ENCODE peak calls at places on chromosomes 7 and 10, in seven cellular contexts. G, B, R, Q, Z, T and N are unnamed samples.

GRCh38 chr7:17560966-17561365 is 262.5 kb downstream of the AHR start:
- DNase-seq in G (no peak), B (no peak), R (no peak), Q (no peak), Z (no peak), T (no peak), N (no peak)

GRCh38 chr10:1240341-1240775 is 184.2 kb downstream of the WDR37 start:
- DNase-seq in G (no peak), B (no peak), R (peak; percentile 23), Q (no peak), Z (no peak), T (no peak), N (no peak)

GRCh38 chr7:14902589-14902963 is at the start of gene DGKB:
- DNase-seq in G (peak; percentile 54), B (no peak), R (no peak), Q (no peak), Z (no peak), T (no peak), N (no peak)

GRCh38 chr10:78045237-78045636 is 11.6 kb downstream of the RPS24 start:
- DNase-seq in G (no peak), B (no peak), R (no peak), Q (peak; percentile 69), Z (no peak), T (peak; percentile 63), N (no peak)

GRCh38 chr10:119445935-119446317 is 96.6 kb downstream of the RGS10 start:
- DNase-seq in G (no peak), B (no peak), R (no peak), Q (no peak), Z (no peak), T (no peak), N (no peak)

GRCh38 chr10:79221110-79222051 is 125.9 kb upstream of the PPIF start:
- DNase-seq in G (peak; percentile 89), B (no peak), R (peak; percentile 81), Q (no peak), Z (peak; percentile 73), T (no peak), N (no peak)

GRCh38 chr7:99576251-99576650 is 17.8 kb downstream of the ZNF655 start:
- DNase-seq in G (no peak), B (no peak), R (no peak), Q (no peak), Z (no peak), T (no peak), N (no peak)

GRCh38 chr7:270351-270983 is 19.5 kb upstream of the FOXL3 start:
- DNase-seq in G (no peak), B (no peak), R (no peak), Q (no peak), Z (no peak), T (no peak), N (no peak)

GRCh38 chr10:48317321-48317990 is 11.0 kb downstream of the MAPK8 start:
- DNase-seq in G (no peak), B (no peak), R (no peak), Q (no peak), Z (no peak), T (no peak), N (no peak)

GRCh38 chr10:122460891-122461293 is 461 bp upstream of the HTRA1 start:
- DNase-seq in G (peak; percentile 44), B (no peak), R (no peak), Q (no peak), Z (no peak), T (no peak), N (no peak)

GRCh38 chr10:86103391-86104101 is 263.0 kb downstream of the GRID1 start:
- DNase-seq in G (no peak), B (no peak), R (no peak), Q (no peak), Z (no peak), T (no peak), N (no peak)
- TF ChIP-seq CTCF in G (no peak), B (no peak), R (no peak), Q (no peak), Z (no peak), T (no peak), N (no peak)

GRCh38 chr7:155097338-155097737 is 27.2 kb downstream of the HTR5A start:
- DNase-seq in G (no peak), B (no peak), R (no peak), Q (no peak), Z (no peak), T (no peak), N (no peak)

GRCh38 chr7:155090647-155091046 is 20.5 kb downstream of the HTR5A start:
- DNase-seq in G (no peak), B (no peak), R (no peak), Q (no peak), Z (no peak), T (no peak), N (no peak)

GRCh38 chr7:155094636-155095035 is 24.5 kb downstream of the HTR5A start:
- DNase-seq in G (no peak), B (no peak), R (no peak), Q (no peak), Z (no peak), T (no peak), N (no peak)

DNA sequence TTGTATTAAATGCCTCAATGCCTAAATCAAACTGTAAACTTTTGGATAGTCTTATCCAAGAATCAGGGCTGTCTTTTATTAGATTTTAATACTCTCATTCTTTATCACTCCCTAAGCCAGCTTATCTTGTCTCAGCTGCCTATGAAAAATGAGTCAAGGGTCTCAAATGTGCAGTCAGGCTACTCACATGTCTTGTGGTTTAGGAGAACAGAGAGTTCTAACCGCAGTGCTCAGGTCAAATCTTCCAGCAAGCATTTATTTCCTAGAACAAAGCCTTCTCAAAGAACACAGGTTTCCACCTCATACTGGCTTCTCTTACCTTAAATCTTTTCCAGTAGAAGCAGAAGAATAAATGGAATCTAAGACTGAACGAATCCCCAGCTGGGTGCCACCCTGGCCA is 23.5 kb downstream of the HTR5A start:
- DNase-seq in G (no peak), B (no peak), R (no peak), Q (no peak), Z (no peak), T (no peak), N (no peak)
- TF ChIP-seq CTCF in G (no peak), B (no peak), R (no peak), Q (no peak), Z (no peak), T (no peak), N (no peak)

GRCh38 chr7:34430456-34430855 is 227.6 kb upstream of the NPSR1 start:
- DNase-seq in G (peak; percentile 93), B (peak; percentile 14), R (no peak), Q (peak; percentile 14), Z (no peak), T (peak; percentile 12), N (peak; percentile 51)
- TF ChIP-seq CTCF in G (peak; percentile 66), B (peak; percentile 65), R (no peak), Q (peak; percentile 20), Z (peak; percentile 81), T (peak; percentile 24), N (peak; percentile 65)

GRCh38 chr7:112163021-112163310 is 43.2 kb downstream of the DOCK4 start:
- DNase-seq in G (no peak), B (no peak), R (no peak), Q (no peak), Z (no peak), T (no peak), N (no peak)

GRCh38 chr7:112162161-112163020 is 43.8 kb downstream of the DOCK4 start:
- DNase-seq in G (peak; percentile 94), B (peak; percentile 84), R (no peak), Q (no peak), Z (no peak), T (no peak), N (no peak)

GRCh38 chr7:112160130-112160770 is 45.9 kb downstream of the DOCK4 start:
- DNase-seq in G (peak; percentile 40), B (no peak), R (no peak), Q (no peak), Z (no peak), T (no peak), N (no peak)

GRCh38 chr7:112160771-112161150 is 45.4 kb downstream of the DOCK4 start:
- DNase-seq in G (no peak), B (no peak), R (no peak), Q (no peak), Z (no peak), T (no peak), N (no peak)

GRCh38 chr7:112161253-112162160 is 44.7 kb downstream of the DOCK4 start:
- DNase-seq in G (no peak), B (no peak), R (no peak), Q (no peak), Z (no peak), T (no peak), N (no peak)
- TF ChIP-seq CTCF in G (no peak), B (no peak), R (no peak), Q (no peak), Z (no peak), T (no peak), N (no peak)

GRCh38 chr10:34723746-34724145 is 91.3 kb downstream of the PARD3 start:
- DNase-seq in G (peak; percentile 82), B (no peak), R (peak; percentile 42), Q (peak; percentile 43), Z (no peak), T (peak; percentile 44), N (peak; percentile 48)
- TF ChIP-seq CTCF in G (peak; percentile 56), B (peak; percentile 54), R (no peak), Q (peak; percentile 26), Z (peak; percentile 75), T (no peak), N (peak; percentile 68)

DNA sequence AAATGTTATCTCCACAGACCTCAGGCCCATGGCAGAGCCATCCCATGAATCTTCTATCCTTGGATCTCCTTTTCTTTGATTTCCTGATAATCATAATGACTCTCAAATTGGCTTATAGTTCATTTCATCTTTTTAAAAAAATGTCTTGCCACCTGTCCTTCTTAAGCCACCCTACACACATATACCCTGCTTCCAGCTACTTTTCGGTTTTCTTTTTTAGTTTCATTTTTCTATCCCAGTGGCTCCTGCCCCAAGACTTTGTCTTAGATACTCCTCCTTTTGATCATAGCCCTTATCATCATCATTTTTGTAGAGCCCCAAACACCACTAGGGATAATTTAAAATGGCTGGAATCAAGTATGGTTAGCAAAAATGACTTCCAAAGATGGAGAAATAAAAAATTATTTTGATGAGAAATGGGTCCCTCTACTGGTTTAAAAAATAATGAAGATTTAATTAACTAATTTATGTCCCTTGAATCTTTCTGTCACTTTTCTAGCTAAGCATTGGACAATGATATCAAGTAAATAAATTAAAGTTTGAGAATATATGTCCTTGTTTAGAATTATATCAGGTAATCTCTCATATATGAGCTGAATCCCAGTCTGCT is 277.3 kb upstream of the SEMA3D start:
- DNase-seq in G (peak; percentile 28), B (no peak), R (no peak), Q (no peak), Z (no peak), T (no peak), N (no peak)
- TF ChIP-seq CTCF in G (peak; percentile 22), B (peak; percentile 6), R (no peak), Q (no peak), Z (no peak), T (no peak), N (no peak)

GRCh38 chr7:69067397-69067796 is 530.9 kb upstream of the AUTS2 start:
- DNase-seq in G (peak; percentile 49), B (no peak), R (peak; percentile 7), Q (no peak), Z (peak; percentile 2), T (no peak), N (no peak)
- TF ChIP-seq CTCF in G (peak; percentile 58), B (peak; percentile 42), R (no peak), Q (no peak), Z (peak; percentile 53), T (no peak), N (peak; percentile 39)

GRCh38 chr7:22295402-22296264 is 61.3 kb downstream of the RAPGEF5 start:
- DNase-seq in G (peak; percentile 8), B (no peak), R (no peak), Q (no peak), Z (no peak), T (no peak), N (no peak)
- TF ChIP-seq CTCF in G (no peak), B (no peak), R (no peak), Q (no peak), Z (no peak), T (no peak), N (peak; percentile 32)